ENCODE peak calls at places on chromosome 3, in eight cellular contexts. One of them, this sample, is unnamed. For H3K36me3 and H3K4me1, the result is how much of the 10 kb centered on the place peaks cover.

GRCh38 chr3:143249014-143249413 is 129.4 kb downstream of the CHST2 start:
- DNase-seq in CD8-positive, alpha-beta memory T cell: no peak
- DNase-seq in GM23338: no peak
- DNase-seq in left ventricle myocardium inferior: no peak
- DNase-seq in psoas muscle: no peak
- DNase-seq in CD8-positive, alpha-beta T cell: no peak
- DNase-seq in neuronal stem cell: no peak
- DNase-seq in heart left ventricle: no peak
- DNase-seq in this sample: no peak

GRCh38 chr3:113912551-113913246 is 35.1 kb upstream of the ZDHHC23 start:
- DNase-seq in heart left ventricle: no peak
- DNase-seq in GM23338: peak
- DNase-seq in CD8-positive, alpha-beta memory T cell: no peak
- DNase-seq in CD8-positive, alpha-beta T cell: peak
- DNase-seq in psoas muscle: no peak
- DNase-seq in neuronal stem cell: peak
- DNase-seq in left ventricle myocardium inferior: no peak
- DNase-seq in this sample: peak

GRCh38 chr3:71067977-71068376 is 515.6 kb downstream of the FOXP1 start:
- DNase-seq in neuronal stem cell: no peak
- DNase-seq in CD8-positive, alpha-beta T cell: no peak
- DNase-seq in psoas muscle: no peak
- DNase-seq in CD8-positive, alpha-beta memory T cell: no peak
- DNase-seq in GM23338: no peak
- DNase-seq in heart left ventricle: no peak
- DNase-seq in left ventricle myocardium inferior: no peak
- DNase-seq in this sample: no peak

GRCh38 chr3:10996345-10997050 is 4.0 kb downstream of the SLC6A1 start:
- DNase-seq in heart left ventricle: no peak
- DNase-seq in CD8-positive, alpha-beta T cell: no peak
- DNase-seq in left ventricle myocardium inferior: no peak
- DNase-seq in CD8-positive, alpha-beta memory T cell: no peak
- DNase-seq in neuronal stem cell: no peak
- DNase-seq in psoas muscle: no peak
- DNase-seq in GM23338: no peak
- DNase-seq in this sample: no peak

GRCh38 chr3:176992565-176992964 is 204.7 kb downstream of the TBL1XR1 start:
- DNase-seq in neuronal stem cell: no peak
- DNase-seq in psoas muscle: no peak
- DNase-seq in CD8-positive, alpha-beta T cell: no peak
- DNase-seq in left ventricle myocardium inferior: no peak
- DNase-seq in heart left ventricle: no peak
- DNase-seq in CD8-positive, alpha-beta memory T cell: no peak
- DNase-seq in GM23338: no peak
- DNase-seq in this sample: no peak

GRCh38 chr3:57163751-57164150 is 1.4 kb downstream of the IL17RD start:
- DNase-seq in CD8-positive, alpha-beta T cell: no peak
- DNase-seq in neuronal stem cell: no peak
- DNase-seq in heart left ventricle: no peak
- DNase-seq in CD8-positive, alpha-beta memory T cell: no peak
- DNase-seq in psoas muscle: no peak
- DNase-seq in left ventricle myocardium inferior: no peak
- DNase-seq in GM23338: no peak
- DNase-seq in this sample: no peak

GRCh38 chr3:64599651-64600050 is 88.1 kb downstream of the ADAMTS9 start:
- DNase-seq in neuronal stem cell: no peak
- DNase-seq in psoas muscle: no peak
- DNase-seq in GM23338: no peak
- DNase-seq in heart left ventricle: no peak
- DNase-seq in CD8-positive, alpha-beta memory T cell: no peak
- DNase-seq in CD8-positive, alpha-beta T cell: no peak
- DNase-seq in left ventricle myocardium inferior: no peak
- DNase-seq in this sample: no peak

GRCh38 chr3:33218446-33219174 is at the start of gene SUSD5:
- DNase-seq in CD8-positive, alpha-beta T cell: no peak
- DNase-seq in heart left ventricle: peak
- DNase-seq in psoas muscle: peak
- DNase-seq in GM23338: peak
- DNase-seq in CD8-positive, alpha-beta memory T cell: no peak
- DNase-seq in left ventricle myocardium inferior: peak
- DNase-seq in neuronal stem cell: peak
- DNase-seq in this sample: no peak

GRCh38 chr3:126487151-126487771 is 11.6 kb upstream of the ZXDC start:
- DNase-seq in heart left ventricle: peak
- DNase-seq in CD8-positive, alpha-beta T cell: no peak
- DNase-seq in CD8-positive, alpha-beta memory T cell: no peak
- DNase-seq in left ventricle myocardium inferior: no peak
- DNase-seq in GM23338: peak
- DNase-seq in psoas muscle: no peak
- DNase-seq in neuronal stem cell: no peak
- DNase-seq in this sample: no peak

GRCh38 chr3:79019137-79019923 is 748.5 kb downstream of the ROBO1 start:
- DNase-seq in neuronal stem cell: peak
- DNase-seq in heart left ventricle: peak
- DNase-seq in CD8-positive, alpha-beta T cell: peak
- DNase-seq in psoas muscle: peak
- DNase-seq in left ventricle myocardium inferior: peak
- DNase-seq in GM23338: peak
- DNase-seq in CD8-positive, alpha-beta memory T cell: no peak
- DNase-seq in this sample: no peak

GRCh38 chr3:152428577-152428976 is 159.8 kb downstream of the MBNL1 start:
- DNase-seq in CD8-positive, alpha-beta memory T cell: no peak
- DNase-seq in neuronal stem cell: no peak
- DNase-seq in GM23338: no peak
- DNase-seq in left ventricle myocardium inferior: no peak
- DNase-seq in CD8-positive, alpha-beta T cell: no peak
- DNase-seq in psoas muscle: no peak
- DNase-seq in heart left ventricle: no peak
- DNase-seq in this sample: no peak

GRCh38 chr3:75171632-75172230 is 492.4 kb upstream of the FRG2C start:
- DNase-seq in psoas muscle: no peak
- DNase-seq in CD8-positive, alpha-beta memory T cell: no peak
- DNase-seq in left ventricle myocardium inferior: no peak
- DNase-seq in CD8-positive, alpha-beta T cell: no peak
- DNase-seq in neuronal stem cell: no peak
- DNase-seq in GM23338: peak
- DNase-seq in heart left ventricle: no peak
- DNase-seq in this sample: no peak

GRCh38 chr3:176867681-176868663 is 329.3 kb downstream of the TBL1XR1 start:
- DNase-seq in left ventricle myocardium inferior: no peak
- DNase-seq in CD8-positive, alpha-beta T cell: no peak
- DNase-seq in neuronal stem cell: no peak
- DNase-seq in psoas muscle: no peak
- DNase-seq in heart left ventricle: no peak
- DNase-seq in CD8-positive, alpha-beta memory T cell: no peak
- DNase-seq in GM23338: no peak
- DNase-seq in this sample: no peak

GRCh38 chr3:59483191-59483590 is 433.4 kb upstream of the CFAP20DC start:
- DNase-seq in psoas muscle: no peak
- DNase-seq in CD8-positive, alpha-beta memory T cell: no peak
- DNase-seq in neuronal stem cell: no peak
- DNase-seq in left ventricle myocardium inferior: no peak
- DNase-seq in heart left ventricle: no peak
- DNase-seq in CD8-positive, alpha-beta T cell: no peak
- DNase-seq in GM23338: no peak
- DNase-seq in this sample: no peak

GRCh38 chr3:63662500-63662899 is 10.0 kb downstream of the SNTN start:
- DNase-seq in CD8-positive, alpha-beta T cell: no peak
- DNase-seq in GM23338: peak
- DNase-seq in psoas muscle: no peak
- DNase-seq in neuronal stem cell: no peak
- DNase-seq in heart left ventricle: no peak
- DNase-seq in left ventricle myocardium inferior: no peak
- DNase-seq in CD8-positive, alpha-beta memory T cell: no peak
- DNase-seq in this sample: no peak

GRCh38 chr3:131480116-131480515 is 22.7 kb downstream of the MRPL3 start:
- DNase-seq in heart left ventricle: no peak
- DNase-seq in GM23338: no peak
- DNase-seq in neuronal stem cell: no peak
- DNase-seq in psoas muscle: no peak
- DNase-seq in CD8-positive, alpha-beta memory T cell: no peak
- DNase-seq in left ventricle myocardium inferior: no peak
- DNase-seq in CD8-positive, alpha-beta T cell: no peak
- DNase-seq in this sample: no peak

GRCh38 chr3:189903562-189904250 is 217.0 kb downstream of the P3H2 start:
- DNase-seq in GM23338: no peak
- DNase-seq in neuronal stem cell: no peak
- DNase-seq in heart left ventricle: no peak
- DNase-seq in CD8-positive, alpha-beta T cell: no peak
- DNase-seq in psoas muscle: no peak
- DNase-seq in left ventricle myocardium inferior: no peak
- DNase-seq in CD8-positive, alpha-beta memory T cell: no peak
- DNase-seq in this sample: no peak

GRCh38 chr3:159898147-159898546 is 90.5 kb upstream of the IL12A start:
- DNase-seq in left ventricle myocardium inferior: peak
- DNase-seq in psoas muscle: no peak
- DNase-seq in GM23338: no peak
- DNase-seq in heart left ventricle: peak
- DNase-seq in CD8-positive, alpha-beta memory T cell: no peak
- DNase-seq in neuronal stem cell: no peak
- DNase-seq in CD8-positive, alpha-beta T cell: no peak
- DNase-seq in this sample: no peak

GRCh38 chr3:141287326-141287725 is 55.7 kb downstream of the PXYLP1 start:
- DNase-seq in psoas muscle: no peak
- DNase-seq in left ventricle myocardium inferior: no peak
- DNase-seq in CD8-positive, alpha-beta memory T cell: no peak
- DNase-seq in heart left ventricle: no peak
- DNase-seq in CD8-positive, alpha-beta T cell: no peak
- DNase-seq in GM23338: no peak
- DNase-seq in neuronal stem cell: no peak
- DNase-seq in this sample: no peak

DNA sequence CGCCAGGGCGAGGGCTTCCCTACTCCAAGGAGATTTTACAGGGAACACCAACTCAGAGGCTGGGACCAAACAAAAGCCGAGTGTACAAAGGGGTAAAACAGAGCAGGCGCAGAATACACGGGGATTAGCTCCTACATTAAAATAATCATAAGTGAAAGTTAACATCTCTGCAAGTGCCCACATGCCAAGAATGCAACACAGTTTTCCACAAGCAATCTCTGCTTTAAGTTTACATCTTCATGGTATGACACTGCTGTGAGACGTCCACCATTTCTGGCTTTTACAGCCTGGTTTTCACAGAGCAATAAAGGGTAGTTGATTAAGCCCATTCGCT is 500 bp upstream of the VGLL3 start:
- DNase-seq in heart left ventricle: no peak
- DNase-seq in CD8-positive, alpha-beta T cell: no peak
- DNase-seq in neuronal stem cell: no peak
- DNase-seq in psoas muscle: no peak
- DNase-seq in CD8-positive, alpha-beta memory T cell: no peak
- DNase-seq in GM23338: no peak
- DNase-seq in left ventricle myocardium inferior: no peak
- DNase-seq in this sample: no peak
- H3K27ac ChIP-seq in heart left ventricle: peak
- H3K27ac ChIP-seq in CD8-positive, alpha-beta T cell: no peak
- H3K27ac ChIP-seq in neuronal stem cell: no peak
- H3K27ac ChIP-seq in psoas muscle: peak
- H3K27ac ChIP-seq in CD8-positive, alpha-beta memory T cell: no peak
- H3K27ac ChIP-seq in GM23338: no peak
- H3K27ac ChIP-seq in left ventricle myocardium inferior: peak
- H3K27ac ChIP-seq in this sample: no peak

GRCh38 chr3:127618891-127619290 is 10.1 kb upstream of the PODXL2 start:
- DNase-seq in psoas muscle: no peak
- DNase-seq in left ventricle myocardium inferior: no peak
- DNase-seq in neuronal stem cell: no peak
- DNase-seq in GM23338: no peak
- DNase-seq in CD8-positive, alpha-beta memory T cell: no peak
- DNase-seq in heart left ventricle: no peak
- DNase-seq in CD8-positive, alpha-beta T cell: no peak
- DNase-seq in this sample: no peak
- H3K36me3 ChIP-seq in psoas muscle: under half
- H3K36me3 ChIP-seq in left ventricle myocardium inferior: under half
- H3K36me3 ChIP-seq in neuronal stem cell: half or more
- H3K36me3 ChIP-seq in GM23338: half or more
- H3K36me3 ChIP-seq in CD8-positive, alpha-beta memory T cell: under half
- H3K36me3 ChIP-seq in heart left ventricle: under half
- H3K36me3 ChIP-seq in CD8-positive, alpha-beta T cell: under half
- H3K36me3 ChIP-seq in this sample: under half

GRCh38 chr3:39149498-39150169 is 3.8 kb downstream of the CSRNP1 start:
- DNase-seq in GM23338: no peak
- DNase-seq in CD8-positive, alpha-beta memory T cell: no peak
- DNase-seq in CD8-positive, alpha-beta T cell: no peak
- DNase-seq in psoas muscle: no peak
- DNase-seq in neuronal stem cell: no peak
- DNase-seq in left ventricle myocardium inferior: no peak
- DNase-seq in heart left ventricle: no peak
- DNase-seq in this sample: no peak
- H3K4me1 ChIP-seq in GM23338: half or more
- H3K4me1 ChIP-seq in CD8-positive, alpha-beta memory T cell: half or more
- H3K4me1 ChIP-seq in CD8-positive, alpha-beta T cell: half or more
- H3K4me1 ChIP-seq in psoas muscle: half or more
- H3K4me1 ChIP-seq in neuronal stem cell: under half
- H3K4me1 ChIP-seq in left ventricle myocardium inferior: half or more
- H3K4me1 ChIP-seq in heart left ventricle: half or more
- H3K4me1 ChIP-seq in this sample: half or more

GRCh38 chr3:49712631-49713317 is 6.7 kb downstream of the AMIGO3 start:
- DNase-seq in GM23338: peak
- DNase-seq in left ventricle myocardium inferior: no peak
- DNase-seq in CD8-positive, alpha-beta T cell: no peak
- DNase-seq in CD8-positive, alpha-beta memory T cell: no peak
- DNase-seq in heart left ventricle: no peak
- DNase-seq in psoas muscle: peak
- DNase-seq in neuronal stem cell: no peak
- DNase-seq in this sample: no peak

GRCh38 chr3:49709852-49710251 is 9.6 kb downstream of the AMIGO3 start:
- DNase-seq in left ventricle myocardium inferior: no peak
- DNase-seq in heart left ventricle: no peak
- DNase-seq in GM23338: no peak
- DNase-seq in CD8-positive, alpha-beta T cell: no peak
- DNase-seq in neuronal stem cell: no peak
- DNase-seq in CD8-positive, alpha-beta memory T cell: no peak
- DNase-seq in psoas muscle: no peak
- DNase-seq in this sample: no peak

GRCh38 chr3:49713336-49714105 is 6.0 kb downstream of the AMIGO3 start:
- DNase-seq in CD8-positive, alpha-beta memory T cell: no peak
- DNase-seq in GM23338: no peak
- DNase-seq in heart left ventricle: no peak
- DNase-seq in neuronal stem cell: no peak
- DNase-seq in left ventricle myocardium inferior: no peak
- DNase-seq in CD8-positive, alpha-beta T cell: no peak
- DNase-seq in psoas muscle: no peak
- DNase-seq in this sample: no peak

GRCh38 chr3:49711489-49711888 is 8.0 kb downstream of the AMIGO3 start:
- DNase-seq in neuronal stem cell: no peak
- DNase-seq in GM23338: no peak
- DNase-seq in CD8-positive, alpha-beta T cell: no peak
- DNase-seq in left ventricle myocardium inferior: no peak
- DNase-seq in heart left ventricle: no peak
- DNase-seq in psoas muscle: peak
- DNase-seq in CD8-positive, alpha-beta memory T cell: no peak
- DNase-seq in this sample: no peak

DNA sequence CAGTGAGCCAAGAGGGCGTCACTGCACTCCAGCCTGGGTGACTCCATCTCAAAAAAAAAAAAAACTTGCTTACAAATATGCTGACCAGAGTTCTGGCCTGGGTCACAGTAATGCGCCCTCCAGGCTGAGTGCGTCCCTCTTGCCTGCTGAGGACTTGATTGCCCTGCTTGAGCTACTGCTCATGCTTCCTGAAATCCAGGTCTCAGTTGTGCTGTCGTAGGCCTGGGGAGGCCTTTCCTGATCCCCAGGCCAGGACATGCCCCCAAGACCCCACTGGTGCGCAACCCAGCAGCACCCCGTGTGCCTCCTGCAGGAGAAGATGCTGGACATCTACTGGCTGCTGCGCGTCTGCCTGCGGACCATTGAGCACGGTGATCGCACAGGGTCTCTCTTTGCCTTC is 7.3 kb downstream of the AMIGO3 start:
- DNase-seq in heart left ventricle: no peak
- DNase-seq in left ventricle myocardium inferior: no peak
- DNase-seq in CD8-positive, alpha-beta T cell: no peak
- DNase-seq in psoas muscle: peak
- DNase-seq in neuronal stem cell: no peak
- DNase-seq in CD8-positive, alpha-beta memory T cell: no peak
- DNase-seq in GM23338: no peak
- DNase-seq in this sample: no peak
- H3K27ac ChIP-seq in heart left ventricle: no peak
- H3K27ac ChIP-seq in left ventricle myocardium inferior: no peak
- H3K27ac ChIP-seq in CD8-positive, alpha-beta T cell: no peak
- H3K27ac ChIP-seq in psoas muscle: no peak
- H3K27ac ChIP-seq in neuronal stem cell: no peak
- H3K27ac ChIP-seq in CD8-positive, alpha-beta memory T cell: no peak
- H3K27ac ChIP-seq in GM23338: no peak
- H3K27ac ChIP-seq in this sample: no peak